ENCODE peak calls at places on chromosome 1, in seven cellular contexts. One of them, this sample, is unnamed.

GRCh38 chr1:59638172-59638800 is 176.5 kb upstream of the HOOK1 start:
- DNase-seq in activated effector memory CD4-positive, alpha-beta T cell treated with anti-CD3 and anti-CD28 coated beads, Interleukin-2, amount 50 U/mL, for 16 hours: no peak
- DNase-seq in NCI-H1105: no peak
- DNase-seq in activated naive CD4-positive, alpha-beta T cell: no peak
- DNase-seq in activated CD4-positive, CD25-positive, alpha-beta regulatory T cell treated with anti-CD3 and anti-CD28 coated beads, Interleukin-2, amount 50 U/mL, for 16 hours: no peak
- DNase-seq in PC-3: no peak
- DNase-seq in psoas muscle: no peak
- DNase-seq in this sample: no peak

GRCh38 chr1:67945733-67946374 is 104.6 kb downstream of the DIRAS3 start:
- DNase-seq in activated effector memory CD4-positive, alpha-beta T cell treated with anti-CD3 and anti-CD28 coated beads, Interleukin-2, amount 50 U/mL, for 16 hours: no peak
- DNase-seq in NCI-H1105: peak
- DNase-seq in activated naive CD4-positive, alpha-beta T cell: no peak
- DNase-seq in activated CD4-positive, CD25-positive, alpha-beta regulatory T cell treated with anti-CD3 and anti-CD28 coated beads, Interleukin-2, amount 50 U/mL, for 16 hours: no peak
- DNase-seq in PC-3: no peak
- DNase-seq in psoas muscle: no peak
- DNase-seq in this sample: no peak

GRCh38 chr1:1440941-1441888 is 5.7 kb downstream of the VWA1 start:
- DNase-seq in activated effector memory CD4-positive, alpha-beta T cell treated with anti-CD3 and anti-CD28 coated beads, Interleukin-2, amount 50 U/mL, for 16 hours: peak
- DNase-seq in NCI-H1105: no peak
- DNase-seq in activated naive CD4-positive, alpha-beta T cell: no peak
- DNase-seq in activated CD4-positive, CD25-positive, alpha-beta regulatory T cell treated with anti-CD3 and anti-CD28 coated beads, Interleukin-2, amount 50 U/mL, for 16 hours: peak
- DNase-seq in PC-3: peak
- DNase-seq in psoas muscle: peak
- DNase-seq in this sample: no peak

GRCh38 chr1:154772611-154773515 is 97.2 kb downstream of the KCNN3 start:
- DNase-seq in activated effector memory CD4-positive, alpha-beta T cell treated with anti-CD3 and anti-CD28 coated beads, Interleukin-2, amount 50 U/mL, for 16 hours: peak
- DNase-seq in NCI-H1105: no peak
- DNase-seq in activated naive CD4-positive, alpha-beta T cell: no peak
- DNase-seq in activated CD4-positive, CD25-positive, alpha-beta regulatory T cell treated with anti-CD3 and anti-CD28 coated beads, Interleukin-2, amount 50 U/mL, for 16 hours: no peak
- DNase-seq in PC-3: no peak
- DNase-seq in psoas muscle: no peak
- DNase-seq in this sample: no peak

GRCh38 chr1:159171688-159172501 is 480 bp downstream of the CADM3 start:
- DNase-seq in activated effector memory CD4-positive, alpha-beta T cell treated with anti-CD3 and anti-CD28 coated beads, Interleukin-2, amount 50 U/mL, for 16 hours: no peak
- DNase-seq in NCI-H1105: peak
- DNase-seq in activated naive CD4-positive, alpha-beta T cell: no peak
- DNase-seq in activated CD4-positive, CD25-positive, alpha-beta regulatory T cell treated with anti-CD3 and anti-CD28 coated beads, Interleukin-2, amount 50 U/mL, for 16 hours: no peak
- DNase-seq in PC-3: no peak
- DNase-seq in psoas muscle: peak
- DNase-seq in this sample: no peak

GRCh38 chr1:26785611-26786436 is 1.9 kb upstream of the PIGV start:
- DNase-seq in activated effector memory CD4-positive, alpha-beta T cell treated with anti-CD3 and anti-CD28 coated beads, Interleukin-2, amount 50 U/mL, for 16 hours: no peak
- DNase-seq in NCI-H1105: no peak
- DNase-seq in activated naive CD4-positive, alpha-beta T cell: no peak
- DNase-seq in activated CD4-positive, CD25-positive, alpha-beta regulatory T cell treated with anti-CD3 and anti-CD28 coated beads, Interleukin-2, amount 50 U/mL, for 16 hours: no peak
- DNase-seq in PC-3: no peak
- DNase-seq in psoas muscle: no peak
- DNase-seq in this sample: no peak

GRCh38 chr1:237556911-237557310 is 333.8 kb downstream of the ZP4 start:
- DNase-seq in activated effector memory CD4-positive, alpha-beta T cell treated with anti-CD3 and anti-CD28 coated beads, Interleukin-2, amount 50 U/mL, for 16 hours: no peak
- DNase-seq in NCI-H1105: no peak
- DNase-seq in activated naive CD4-positive, alpha-beta T cell: no peak
- DNase-seq in activated CD4-positive, CD25-positive, alpha-beta regulatory T cell treated with anti-CD3 and anti-CD28 coated beads, Interleukin-2, amount 50 U/mL, for 16 hours: no peak
- DNase-seq in PC-3: no peak
- DNase-seq in psoas muscle: no peak
- DNase-seq in this sample: no peak

GRCh38 chr1:26537951-26538352 is 8.4 kb downstream of the RPS6KA1 start:
- DNase-seq in activated effector memory CD4-positive, alpha-beta T cell treated with anti-CD3 and anti-CD28 coated beads, Interleukin-2, amount 50 U/mL, for 16 hours: no peak
- DNase-seq in NCI-H1105: no peak
- DNase-seq in activated naive CD4-positive, alpha-beta T cell: no peak
- DNase-seq in activated CD4-positive, CD25-positive, alpha-beta regulatory T cell treated with anti-CD3 and anti-CD28 coated beads, Interleukin-2, amount 50 U/mL, for 16 hours: no peak
- DNase-seq in PC-3: peak
- DNase-seq in psoas muscle: no peak
- DNase-seq in this sample: no peak

This sample was measured in mesothelial cell of epicardium.